ENCODE peak calls at places on chromosomes 12 and 14, in eight cellular contexts. F is C1 segment of cervical spinal cord; K is AG08396; R is foreskin fibroblast; A is hippocampal formation; I is CD4-positive, alpha-beta memory T cell; X is G401; B is activated effector memory CD4-positive, alpha-beta T cell treated with anti-CD3 and anti-CD28 coated beads, Interleukin-2, amount 50 U/mL, for 16 hours. E is an unnamed sample.

GRCh38 chr14:49879683-49880204 is 13.1 kb upstream of the ARF6 start:
- DNase-seq in F (no peak), K (peak), R (peak), A (no peak), I (peak), X (peak), B (peak), E (no peak)

GRCh38 chr14:68655021-68655811 is 137.7 kb downstream of the ZFP36L1 start:
- DNase-seq in F (no peak), K (no peak), R (peak), A (no peak), I (no peak), X (no peak), B (no peak), E (no peak)

GRCh38 chr12:91931110-91931509 is 214.5 kb downstream of the BTG1 start:
- DNase-seq in F (no peak), K (no peak), R (peak), A (no peak), I (no peak), X (no peak), B (no peak), E (no peak)

GRCh38 chr14:52694761-52695480 is 437 bp downstream of the ERO1A start:
- DNase-seq in F (no peak), K (peak), R (peak), A (peak), I (peak), X (peak), B (peak), E (peak)

GRCh38 chr14:90495357-90496276 is 98.8 kb downstream of the CALM1 start:
- DNase-seq in F (no peak), K (peak), R (peak), A (no peak), I (no peak), X (no peak), B (peak), E (peak)

GRCh38 chr12:108597559-108598471 is at the start of gene TMEM119:
- DNase-seq in F (no peak), K (peak), R (peak), A (peak), I (no peak), X (no peak), B (no peak), E (no peak)

GRCh38 chr12:68794653-68795253 is 13.2 kb upstream of the MDM2 start:
- DNase-seq in F (no peak), K (no peak), R (peak), A (no peak), I (no peak), X (no peak), B (no peak), E (no peak)

GRCh38 chr12:47038270-47038748 is 41.1 kb upstream of the PCED1B start:
- DNase-seq in F (no peak), K (no peak), R (no peak), A (no peak), I (no peak), X (peak), B (no peak), E (no peak)

GRCh38 chr14:55701638-55702037 is 121.6 kb downstream of the KTN1 start:
- DNase-seq in F (no peak), K (no peak), R (peak), A (no peak), I (no peak), X (no peak), B (no peak), E (no peak)

GRCh38 chr14:89773644-89774316 is 180.8 kb downstream of the EFCAB11 start:
- DNase-seq in F (no peak), K (no peak), R (peak), A (no peak), I (peak), X (no peak), B (peak), E (no peak)

GRCh38 chr14:75335588-75335987 is 57.0 kb downstream of the FOS start:
- DNase-seq in F (peak), K (no peak), R (no peak), A (peak), I (no peak), X (peak), B (no peak), E (peak)

GRCh38 chr12:26548227-26548626 is 284.8 kb downstream of the ITPR2 start:
- DNase-seq in F (no peak), K (no peak), R (no peak), A (no peak), I (no peak), X (no peak), B (no peak), E (no peak)

GRCh38 chr14:88831285-88831684 is 6.8 kb downstream of the TTC8 start:
- DNase-seq in F (no peak), K (peak), R (peak), A (no peak), I (no peak), X (no peak), B (no peak), E (no peak)

GRCh38 chr14:23633160-23633701 is 2.9 kb upstream of the DHRS2 start:
- DNase-seq in F (no peak), K (no peak), R (peak), A (no peak), I (no peak), X (no peak), B (no peak), E (no peak)

GRCh38 chr12:29008786-29009185 is 140.3 kb upstream of the FAR2 start:
- DNase-seq in F (no peak), K (no peak), R (no peak), A (no peak), I (no peak), X (no peak), B (no peak), E (no peak)

GRCh38 chr12:71810905-71811304 is 28.7 kb upstream of the TBC1D15 start:
- DNase-seq in F (no peak), K (no peak), R (peak), A (no peak), I (no peak), X (no peak), B (no peak), E (no peak)

GRCh38 chr12:65106948-65107347 is 14.2 kb downstream of the WIF1 start:
- DNase-seq in F (no peak), K (no peak), R (peak), A (no peak), I (no peak), X (no peak), B (no peak), E (no peak)

GRCh38 chr14:22839159-22839779 is 2.9 kb downstream of the MMP14 start:
- DNase-seq in F (no peak), K (no peak), R (peak), A (no peak), I (no peak), X (no peak), B (no peak), E (no peak)

GRCh38 chr12:34400423-34400881 is 378.2 kb downstream of the ALG10 start:
- DNase-seq in F (no peak), K (peak), R (no peak), A (no peak), I (no peak), X (no peak), B (peak), E (no peak)

GRCh38 chr14:34460841-34461240 is 1.2 kb downstream of the SPTSSA start:
- DNase-seq in F (no peak), K (no peak), R (peak), A (no peak), I (no peak), X (no peak), B (no peak), E (no peak)

GRCh38 chr12:94146166-94146565 is 2.2 kb upstream of the PLXNC1 start:
- DNase-seq in F (no peak), K (no peak), R (peak), A (no peak), I (no peak), X (no peak), B (no peak), E (no peak)

GRCh38 chr12:131917711-131918306 is 11.3 kb upstream of the PUS1 start:
- DNase-seq in F (no peak), K (no peak), R (no peak), A (no peak), I (peak), X (no peak), B (no peak), E (no peak)

E was measured in frontal cortex.